ENCODE peak calls at places on chromosomes 11 and 22, in four cellular contexts. P is A549, O is K562, Y is GM12878. F is an unnamed sample.

GRCh38 chr11:129382583-129382982 is 6.9 kb downstream of the BARX2 start:
- DNase-seq in P (no peak), O (no peak), Y (no peak), F (no peak)

GRCh38 chr11:44159848-44160721 is 64.6 kb downstream of the EXT2 start:
- DNase-seq in P (no peak), O (no peak), Y (no peak), F (no peak)

GRCh38 chr11:69075421-69076128 is 26.8 kb downstream of the TPCN2 start:
- DNase-seq in P (no peak), O (no peak), Y (no peak), F (no peak)

GRCh38 chr11:61918251-61919112 is 1.1 kb upstream of the RAB3IL1 start:
- DNase-seq in P (no peak), O (no peak), Y (no peak), F (no peak)

GRCh38 chr11:38019072-38019775 is 1421.2 kb upstream of the RAG2 start:
- DNase-seq in P (no peak), O (no peak), Y (no peak), F (peak)

GRCh38 chr22:25148149-25148691 is 51.4 kb upstream of the CRYBB3 start:
- DNase-seq in P (no peak), O (peak), Y (no peak), F (no peak)

GRCh38 chr22:29842740-29843139 is 4.7 kb upstream of the ASCC2 start:
- DNase-seq in P (peak), O (no peak), Y (no peak), F (peak)

GRCh38 chr11:104962852-104963251 is 5.5 kb downstream of the CASP4 start:
- DNase-seq in P (no peak), O (no peak), Y (no peak), F (no peak)

GRCh38 chr22:21573293-21573734 is 5.8 kb downstream of the UBE2L3 start:
- DNase-seq in P (no peak), O (no peak), Y (no peak), F (no peak)

GRCh38 chr11:32307449-32307848 is 127.9 kb downstream of the WT1 start:
- DNase-seq in P (no peak), O (no peak), Y (no peak), F (no peak)

GRCh38 chr11:886568-886967 is 24.0 kb downstream of the CHID1 start:
- DNase-seq in P (no peak), O (no peak), Y (no peak), F (no peak)

GRCh38 chr11:122721201-122721963 is 65.9 kb downstream of the UBASH3B start:
- DNase-seq in P (no peak), O (no peak), Y (no peak), F (no peak)

GRCh38 chr11:92226331-92227232 is 2.0 kb downstream of the FAT3 start:
- DNase-seq in P (no peak), O (no peak), Y (no peak), F (no peak)
- TF ChIP-seq CHD4 in P (no peak), O (no peak), Y (no peak), F (no peak)

DNA sequence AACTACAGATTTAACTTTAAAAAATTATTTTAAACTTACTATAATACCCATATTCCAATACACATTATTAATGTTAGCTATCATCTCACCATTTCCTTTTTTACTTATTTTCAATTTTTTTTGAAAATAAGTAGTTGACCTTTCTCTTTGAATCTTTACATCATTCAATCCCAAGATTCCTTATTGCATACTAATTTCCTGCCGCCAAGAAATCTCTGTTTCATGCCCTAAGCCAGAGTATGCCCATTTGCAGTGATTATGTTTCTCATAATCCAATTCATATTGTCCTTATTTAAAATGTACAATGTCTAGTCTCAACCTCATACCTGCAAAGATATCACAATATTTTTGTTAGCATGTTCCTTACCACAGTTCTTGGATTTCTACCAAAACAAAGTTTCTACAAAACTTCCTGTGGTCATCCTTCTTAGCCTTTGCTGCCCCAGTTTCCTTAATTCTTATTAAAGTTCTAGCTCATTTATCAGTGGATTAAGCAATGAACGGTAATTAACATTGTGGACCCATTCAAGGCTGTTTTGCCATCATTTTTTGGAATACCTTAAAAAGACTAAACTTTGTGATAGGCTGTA is 75.3 kb downstream of the CD44 start:
- DNase-seq in P (no peak), O (no peak), Y (no peak), F (no peak)
- TF ChIP-seq CHD4 in P (no peak), O (no peak), Y (no peak), F (no peak)

GRCh38 chr22:46355369-46355995 is 20.0 kb downstream of the TRMU start:
- DNase-seq in P (peak), O (peak), Y (no peak), F (peak)
- TF ChIP-seq CHD4 in P (no peak), O (no peak), Y (no peak), F (no peak)

DNA sequence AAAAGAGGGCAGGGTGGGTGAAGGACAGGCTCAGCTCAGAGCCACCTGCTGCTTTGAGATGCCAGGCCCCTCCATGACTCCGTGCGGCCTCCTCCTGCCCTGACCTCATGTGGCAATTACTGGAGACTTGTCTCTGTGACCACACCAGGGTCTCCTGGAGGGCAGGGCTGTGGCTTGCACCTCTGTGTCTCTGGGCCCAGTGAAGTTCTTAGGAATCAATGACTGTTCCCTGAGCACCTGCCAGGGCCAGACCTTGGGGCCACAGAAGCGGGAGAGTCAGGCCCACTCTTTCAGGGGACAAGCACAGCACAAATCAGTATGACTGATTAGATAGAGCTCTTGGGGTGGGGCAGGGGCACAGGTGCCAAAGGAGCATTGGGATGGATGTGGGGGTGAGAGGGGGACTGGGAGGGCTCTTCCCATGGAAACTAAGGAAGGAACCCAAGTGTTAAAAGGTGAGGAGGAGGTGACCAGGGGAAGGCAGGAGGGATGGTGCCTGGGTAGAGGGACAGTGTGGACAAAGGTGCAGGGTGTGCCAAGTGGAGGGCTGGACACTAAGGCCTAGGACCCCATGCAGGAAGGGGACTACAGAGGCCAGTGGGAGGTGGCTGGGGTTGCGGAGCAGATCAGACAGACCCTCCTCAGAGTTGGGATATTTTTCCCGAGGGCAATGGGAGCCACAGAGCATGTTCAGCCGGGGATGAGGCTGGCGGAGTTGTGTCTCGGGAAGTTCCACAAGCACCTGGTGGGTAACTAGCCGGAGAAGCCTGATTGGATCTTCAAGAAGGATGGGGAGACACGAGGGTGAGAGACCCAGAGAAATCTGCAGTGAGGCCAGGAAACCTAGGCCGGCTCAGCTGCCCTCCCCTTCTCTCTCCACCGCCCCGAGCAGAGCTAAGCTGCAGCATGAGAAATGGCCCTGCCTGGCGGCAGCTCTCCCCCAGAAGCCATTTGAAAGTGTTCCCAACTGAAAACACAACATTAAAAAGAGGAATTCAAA is 77.5 kb upstream of the SHISAL1 start:
- DNase-seq in P (no peak), O (no peak), Y (no peak), F (no peak)
- TF ChIP-seq CHD4 in P (no peak), O (no peak), Y (no peak), F (no peak)

GRCh38 chr11:47466701-47467250 is 17.8 kb upstream of the RAPSN start:
- DNase-seq in P (no peak), O (no peak), Y (no peak), F (no peak)
- TF ChIP-seq CHD4 in P (no peak), O (no peak), Y (no peak), F (no peak)

DNA sequence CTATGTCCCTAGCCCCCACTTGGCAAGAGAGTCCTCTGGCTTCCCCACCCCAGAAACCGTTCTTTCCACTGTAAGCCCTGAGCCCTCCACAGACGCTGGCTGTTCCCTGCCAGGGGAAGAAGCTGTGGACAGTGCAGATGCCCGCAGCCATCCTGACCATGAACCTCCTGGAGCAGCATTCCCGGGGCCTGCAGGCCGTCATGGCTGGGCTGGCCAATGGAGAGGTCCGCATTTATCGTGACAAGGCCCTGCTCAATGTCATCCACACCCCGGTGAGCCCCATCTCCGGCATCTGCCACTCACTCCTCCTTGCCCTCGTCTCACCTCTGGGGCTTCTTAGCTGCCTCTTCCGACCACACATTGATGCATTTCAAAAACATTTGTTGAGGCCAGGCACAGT is 13.2 kb downstream of the BBS1 start:
- DNase-seq in P (no peak), O (no peak), Y (no peak), F (no peak)
- TF ChIP-seq CHD4 in P (no peak), O (no peak), Y (no peak), F (no peak)

GRCh38 chr11:119222891-119223290 is 16.8 kb downstream of the CBL start:
- DNase-seq in P (no peak), O (no peak), Y (no peak), F (no peak)

GRCh38 chr11:119223856-119224255 is 17.7 kb downstream of the CBL start:
- DNase-seq in P (no peak), O (no peak), Y (no peak), F (no peak)

GRCh38 chr11:119222308-119222707 is 16.2 kb downstream of the CBL start:
- DNase-seq in P (no peak), O (no peak), Y (no peak), F (no peak)

DNA sequence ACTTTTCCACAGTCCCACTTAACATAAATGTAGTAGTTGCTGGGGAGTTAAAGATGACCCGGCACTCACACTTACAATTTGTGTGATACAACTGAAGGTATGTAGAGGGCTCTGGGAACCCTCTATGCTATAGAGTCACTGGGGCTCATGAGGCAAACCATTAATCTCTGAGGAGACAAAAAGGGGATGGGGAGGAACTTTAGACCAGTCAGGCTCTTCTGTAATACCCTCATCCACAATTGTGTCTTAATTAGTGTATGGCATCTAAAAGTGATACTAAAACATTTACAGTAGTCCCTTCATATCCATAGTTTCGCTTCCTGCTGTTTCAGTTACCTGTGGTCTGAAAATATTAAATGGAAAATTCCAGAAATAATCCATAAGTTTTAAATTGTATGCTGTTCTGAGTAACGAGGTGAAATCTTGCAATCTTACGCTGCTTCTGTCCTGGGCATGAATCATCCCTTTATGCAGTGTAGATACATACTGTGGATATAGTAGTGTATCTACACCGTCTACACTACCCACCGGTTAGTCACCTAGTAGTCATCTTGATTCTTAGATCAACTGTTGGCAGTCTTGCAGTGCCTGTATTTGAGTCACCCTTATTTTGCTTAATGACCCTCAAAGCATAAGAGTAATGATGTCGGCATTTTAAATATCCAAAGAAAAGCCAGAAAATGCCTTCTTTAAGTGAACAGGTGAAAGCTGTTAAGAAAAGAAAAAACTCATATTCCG is 12.2 kb downstream of the CBL start:
- DNase-seq in P (peak), O (peak), Y (no peak), F (no peak)
- TF ChIP-seq CHD4 in P (no peak), O (no peak), Y (no peak), F (no peak)